ENCODE peak calls at places on chromosome 11, in four cellular contexts. One of them, this sample, is unnamed. For H3K9me2, the result is how much of the 10 kb centered on the place peaks cover.

GRCh38 chr11:19890308-19890707 is 177.7 kb downstream of the NAV2 start:
- DNase-seq in SK-N-SH: no peak
- DNase-seq in HCT116: no peak
- DNase-seq in hepatocyte: peak
- DNase-seq in this sample: peak

GRCh38 chr11:26134481-26135355 is 197.2 kb upstream of the ANO3 start:
- DNase-seq in HCT116: no peak
- DNase-seq in SK-N-SH: peak
- DNase-seq in hepatocyte: peak
- DNase-seq in this sample: peak

GRCh38 chr11:60831143-60831500 is 10.8 kb upstream of the CCDC86 start:
- DNase-seq in hepatocyte: peak
- DNase-seq in SK-N-SH: peak
- DNase-seq in HCT116: peak
- DNase-seq in this sample: peak

GRCh38 chr11:118916842-118917388 is 8.8 kb downstream of the BCL9L start:
- DNase-seq in SK-N-SH: no peak
- DNase-seq in HCT116: no peak
- DNase-seq in hepatocyte: peak
- DNase-seq in this sample: peak

GRCh38 chr11:113484223-113484622 is 9.0 kb upstream of the DRD2 start:
- DNase-seq in SK-N-SH: no peak
- DNase-seq in HCT116: no peak
- DNase-seq in hepatocyte: no peak
- DNase-seq in this sample: no peak

GRCh38 chr11:112795896-112796686 is 165.1 kb upstream of the NCAM1 start:
- DNase-seq in hepatocyte: peak
- DNase-seq in SK-N-SH: no peak
- DNase-seq in HCT116: no peak
- DNase-seq in this sample: no peak

GRCh38 chr11:128956401-128957203 is 13.9 kb upstream of the TP53AIP1 start:
- DNase-seq in SK-N-SH: peak
- DNase-seq in hepatocyte: peak
- DNase-seq in HCT116: peak
- DNase-seq in this sample: peak

GRCh38 chr11:99686838-99687237 is 666.1 kb downstream of the CNTN5 start:
- DNase-seq in SK-N-SH: no peak
- DNase-seq in hepatocyte: no peak
- DNase-seq in HCT116: no peak
- DNase-seq in this sample: no peak

GRCh38 chr11:36465449-36466163 is 44.5 kb downstream of the TRAF6 start:
- DNase-seq in HCT116: no peak
- DNase-seq in SK-N-SH: no peak
- DNase-seq in hepatocyte: no peak
- DNase-seq in this sample: no peak

GRCh38 chr11:57460017-57460755 is at the start of gene RTN4RL2:
- DNase-seq in hepatocyte: peak
- DNase-seq in SK-N-SH: peak
- DNase-seq in HCT116: peak
- DNase-seq in this sample: peak

GRCh38 chr11:70796601-70797000 is 398.3 kb downstream of the CTTN start:
- DNase-seq in SK-N-SH: no peak
- DNase-seq in HCT116: peak
- DNase-seq in hepatocyte: no peak
- DNase-seq in this sample: peak

GRCh38 chr11:115869780-115870431 is 365.7 kb upstream of the CADM1 start:
- DNase-seq in HCT116: no peak
- DNase-seq in hepatocyte: peak
- DNase-seq in SK-N-SH: peak
- DNase-seq in this sample: peak

GRCh38 chr11:60377737-60378136 is 595 bp upstream of the MS4A7 start:
- DNase-seq in hepatocyte: no peak
- DNase-seq in SK-N-SH: no peak
- DNase-seq in HCT116: no peak
- DNase-seq in this sample: peak

GRCh38 chr11:100888836-100889235 is 201.7 kb downstream of the ARHGAP42 start:
- DNase-seq in hepatocyte: no peak
- DNase-seq in HCT116: no peak
- DNase-seq in SK-N-SH: no peak
- DNase-seq in this sample: no peak

GRCh38 chr11:128622137-128622523 is 34.8 kb upstream of the ETS1 start:
- DNase-seq in hepatocyte: no peak
- DNase-seq in HCT116: no peak
- DNase-seq in SK-N-SH: no peak
- DNase-seq in this sample: no peak

GRCh38 chr11:112760378-112761060 is 200.7 kb upstream of the NCAM1 start:
- DNase-seq in HCT116: no peak
- DNase-seq in SK-N-SH: no peak
- DNase-seq in hepatocyte: no peak
- DNase-seq in this sample: no peak

GRCh38 chr11:72144807-72145565 is 9.5 kb downstream of the FOLR3 start:
- DNase-seq in hepatocyte: no peak
- DNase-seq in HCT116: no peak
- DNase-seq in SK-N-SH: no peak
- DNase-seq in this sample: peak

GRCh38 chr11:114133548-114134329 is 74.2 kb downstream of the ZBTB16 start:
- DNase-seq in SK-N-SH: no peak
- DNase-seq in hepatocyte: no peak
- DNase-seq in HCT116: no peak
- DNase-seq in this sample: no peak

GRCh38 chr11:86623041-86623621 is 49.3 kb downstream of the ME3 start:
- DNase-seq in HCT116: no peak
- DNase-seq in SK-N-SH: no peak
- DNase-seq in hepatocyte: no peak
- DNase-seq in this sample: no peak

GRCh38 chr11:101516546-101516945 is 67.3 kb downstream of the TRPC6 start:
- DNase-seq in hepatocyte: no peak
- DNase-seq in HCT116: no peak
- DNase-seq in SK-N-SH: no peak
- DNase-seq in this sample: no peak

GRCh38 chr11:88552377-88553029 is 215.0 kb upstream of the CTSC start:
- DNase-seq in HCT116: peak
- DNase-seq in hepatocyte: peak
- DNase-seq in SK-N-SH: peak
- DNase-seq in this sample: peak

GRCh38 chr11:14334893-14335292 is 24.1 kb downstream of the RRAS2 start:
- DNase-seq in HCT116: no peak
- DNase-seq in SK-N-SH: no peak
- DNase-seq in hepatocyte: no peak
- DNase-seq in this sample: no peak

GRCh38 chr11:112771847-112772246 is 189.4 kb upstream of the NCAM1 start:
- DNase-seq in HCT116: no peak
- DNase-seq in hepatocyte: no peak
- DNase-seq in SK-N-SH: no peak
- DNase-seq in this sample: no peak

GRCh38 chr11:116723511-116723910 is 49.3 kb downstream of the BUD13 start:
- DNase-seq in hepatocyte: no peak
- DNase-seq in SK-N-SH: no peak
- DNase-seq in HCT116: no peak
- DNase-seq in this sample: no peak

GRCh38 chr11:2584812-2585565 is 114.8 kb downstream of the KCNQ1OT1 start:
- DNase-seq in SK-N-SH: peak
- DNase-seq in hepatocyte: peak
- DNase-seq in HCT116: no peak
- DNase-seq in this sample: no peak

GRCh38 chr11:107040447-107041444 is 22.5 kb upstream of the GUCY1A2 start:
- DNase-seq in SK-N-SH: no peak
- DNase-seq in hepatocyte: no peak
- DNase-seq in HCT116: no peak
- DNase-seq in this sample: peak

GRCh38 chr11:135027461-135027860 is 615.4 kb upstream of the B3GAT1 start:
- DNase-seq in hepatocyte: peak
- DNase-seq in HCT116: no peak
- DNase-seq in SK-N-SH: no peak
- DNase-seq in this sample: peak

GRCh38 chr11:67436459-67437081 is 912 bp downstream of the PTPRCAP start:
- DNase-seq in HCT116: no peak
- DNase-seq in SK-N-SH: no peak
- DNase-seq in hepatocyte: no peak
- DNase-seq in this sample: no peak

DNA sequence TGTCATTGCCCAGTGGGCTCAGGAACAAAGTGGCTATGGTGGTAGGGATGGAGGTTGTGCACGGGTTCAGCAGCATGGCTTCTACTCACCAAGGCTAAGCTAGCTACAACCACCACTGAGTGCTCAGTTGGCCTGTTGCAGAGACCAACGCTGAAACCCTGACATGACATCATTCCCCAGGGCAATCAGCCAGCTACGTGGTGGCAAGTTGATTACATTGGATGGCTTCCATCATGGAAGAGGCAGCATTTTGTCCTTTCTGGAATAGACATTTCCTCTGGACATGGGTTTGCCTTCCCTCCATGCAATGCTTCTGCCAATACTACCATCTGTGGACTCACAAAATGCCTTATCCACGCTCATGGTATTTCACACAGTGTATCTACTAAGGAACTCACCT is 634.3 kb downstream of the OPCML start:
- DNase-seq in hepatocyte: no peak
- DNase-seq in HCT116: no peak
- DNase-seq in SK-N-SH: no peak
- DNase-seq in this sample: no peak
- H3K9me2 ChIP-seq in hepatocyte: under half
- H3K9me2 ChIP-seq in HCT116: under half
- H3K9me2 ChIP-seq in SK-N-SH: under half
- H3K9me2 ChIP-seq in this sample: under half

GRCh38 chr11:132904091-132904490 is 628.2 kb downstream of the OPCML start:
- DNase-seq in HCT116: no peak
- DNase-seq in SK-N-SH: no peak
- DNase-seq in hepatocyte: no peak
- DNase-seq in this sample: no peak

GRCh38 chr11:132901638-132902610 is 630.4 kb downstream of the OPCML start:
- DNase-seq in hepatocyte: no peak
- DNase-seq in SK-N-SH: no peak
- DNase-seq in HCT116: no peak
- DNase-seq in this sample: no peak

GRCh38 chr11:132895340-132895739 is 637.0 kb downstream of the OPCML start:
- DNase-seq in hepatocyte: peak
- DNase-seq in HCT116: no peak
- DNase-seq in SK-N-SH: no peak
- DNase-seq in this sample: no peak

GRCh38 chr11:132894598-132894997 is 637.7 kb downstream of the OPCML start:
- DNase-seq in hepatocyte: peak
- DNase-seq in HCT116: no peak
- DNase-seq in SK-N-SH: no peak
- DNase-seq in this sample: no peak

GRCh38 chr11:132898676-132899075 is 633.6 kb downstream of the OPCML start:
- DNase-seq in SK-N-SH: no peak
- DNase-seq in HCT116: no peak
- DNase-seq in hepatocyte: no peak
- DNase-seq in this sample: no peak
- H3K9me2 ChIP-seq in SK-N-SH: under half
- H3K9me2 ChIP-seq in HCT116: under half
- H3K9me2 ChIP-seq in hepatocyte: under half
- H3K9me2 ChIP-seq in this sample: under half

GRCh38 chr11:76246271-76246933 is 40.1 kb upstream of the WNT11 start:
- DNase-seq in hepatocyte: no peak
- DNase-seq in HCT116: no peak
- DNase-seq in SK-N-SH: no peak
- DNase-seq in this sample: no peak
- H3K9me2 ChIP-seq in hepatocyte: under half
- H3K9me2 ChIP-seq in HCT116: under half
- H3K9me2 ChIP-seq in SK-N-SH: under half
- H3K9me2 ChIP-seq in this sample: under half

GRCh38 chr11:12429155-12429554 is 51.8 kb downstream of the PARVA start:
- DNase-seq in HCT116: no peak
- DNase-seq in SK-N-SH: no peak
- DNase-seq in hepatocyte: no peak
- DNase-seq in this sample: no peak

GRCh38 chr11:12432507-12432906 is 55.1 kb downstream of the PARVA start:
- DNase-seq in SK-N-SH: no peak
- DNase-seq in hepatocyte: no peak
- DNase-seq in HCT116: no peak
- DNase-seq in this sample: no peak

GRCh38 chr11:12433571-12434061 is 56.2 kb downstream of the PARVA start:
- DNase-seq in HCT116: no peak
- DNase-seq in SK-N-SH: peak
- DNase-seq in hepatocyte: peak
- DNase-seq in this sample: no peak

GRCh38 chr11:12430912-12431311 is 53.5 kb downstream of the PARVA start:
- DNase-seq in SK-N-SH: no peak
- DNase-seq in hepatocyte: peak
- DNase-seq in HCT116: no peak
- DNase-seq in this sample: peak

DNA sequence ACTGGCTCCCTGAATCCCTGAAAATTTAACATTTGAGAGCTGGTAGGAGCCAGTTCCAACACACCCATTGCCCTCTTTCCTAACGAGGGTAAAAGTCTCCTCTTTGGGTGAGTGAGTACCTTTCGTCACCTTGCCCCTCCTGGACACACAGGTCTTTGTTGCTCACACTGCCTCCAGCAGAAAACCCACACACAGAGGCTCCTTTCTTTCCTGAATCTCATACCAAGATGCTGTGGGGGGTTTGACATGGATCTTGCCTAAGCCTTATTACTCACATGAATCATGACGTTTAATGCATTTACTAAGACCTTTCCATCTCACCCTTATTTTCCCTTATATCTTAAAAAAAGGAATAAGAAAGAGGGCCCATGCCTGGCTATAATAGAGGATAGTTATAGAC is 53.0 kb downstream of the PARVA start:
- DNase-seq in SK-N-SH: no peak
- DNase-seq in HCT116: no peak
- DNase-seq in hepatocyte: no peak
- DNase-seq in this sample: peak
- H3K9me2 ChIP-seq in SK-N-SH: under half
- H3K9me2 ChIP-seq in HCT116: under half
- H3K9me2 ChIP-seq in hepatocyte: under half
- H3K9me2 ChIP-seq in this sample: under half

This sample was measured in PC-3.